ENCODE peak calls at places on chromosomes 11 and 22, in ten cellular contexts. O, Z, R, M, F, N, E, D, A and I are unnamed samples.

GRCh38 chr11:10407055-10407454 is 48.0 kb upstream of the AMPD3 start:
- DNase-seq in O (peak), Z (no peak), R (peak), M (peak), F (no peak), N (no peak), E (peak), D (peak), A (no peak), I (no peak)

GRCh38 chr22:43154887-43155536 is 3.7 kb downstream of the TSPO start:
- DNase-seq in O (no peak), Z (no peak), R (no peak), M (no peak), F (no peak), N (no peak), E (no peak), D (no peak), A (peak), I (no peak)

GRCh38 chr11:64729851-64730382 is 6.9 kb upstream of the NRXN2 start:
- DNase-seq in O (no peak), Z (peak), R (no peak), M (no peak), F (no peak), N (no peak), E (peak), D (no peak), A (peak), I (no peak)

GRCh38 chr11:2550606-2550970 is 105.8 kb downstream of the KCNQ1 start:
- DNase-seq in O (no peak), Z (no peak), R (no peak), M (no peak), F (no peak), N (no peak), E (no peak), D (no peak), A (peak), I (no peak)

GRCh38 chr11:57597461-57597892 is at the start of gene SERPING1:
- DNase-seq in O (peak), Z (peak), R (peak), M (peak), F (no peak), N (no peak), E (no peak), D (no peak), A (peak), I (no peak)

GRCh38 chr11:118996926-118997626 is 862 bp upstream of the CENATAC start:
- DNase-seq in O (peak), Z (peak), R (no peak), M (peak), F (peak), N (peak), E (peak), D (peak), A (no peak), I (peak)

GRCh38 chr11:121328213-121328966 is 35.8 kb downstream of the SC5D start:
- DNase-seq in O (no peak), Z (no peak), R (no peak), M (no peak), F (no peak), N (peak), E (no peak), D (no peak), A (no peak), I (no peak)

GRCh38 chr11:61688368-61689163 is 8.4 kb downstream of the DAGLA start:
- DNase-seq in O (peak), Z (no peak), R (peak), M (peak), F (no peak), N (no peak), E (no peak), D (peak), A (peak), I (no peak)

GRCh38 chr11:20638074-20638473 is 31.3 kb upstream of the NELL1 start:
- DNase-seq in O (no peak), Z (no peak), R (no peak), M (no peak), F (no peak), N (no peak), E (no peak), D (no peak), A (no peak), I (no peak)

GRCh38 chr11:65128182-65129145 is 5.9 kb downstream of the SYVN1 start:
- DNase-seq in O (no peak), Z (no peak), R (no peak), M (no peak), F (no peak), N (no peak), E (no peak), D (no peak), A (no peak), I (no peak)

GRCh38 chr11:83219095-83219494 is 25.6 kb downstream of the ANKRD42 start:
- DNase-seq in O (no peak), Z (peak), R (no peak), M (peak), F (no peak), N (peak), E (peak), D (no peak), A (no peak), I (no peak)

GRCh38 chr11:74018331-74019005 is 9.6 kb upstream of the UCP3 start:
- DNase-seq in O (peak), Z (no peak), R (peak), M (peak), F (no peak), N (no peak), E (no peak), D (no peak), A (peak), I (no peak)

GRCh38 chr11:133818302-133818701 is 27.0 kb downstream of the SPATA19 start:
- DNase-seq in O (no peak), Z (no peak), R (no peak), M (no peak), F (no peak), N (no peak), E (no peak), D (no peak), A (no peak), I (no peak)

GRCh38 chr22:22168190-22168940 is 76.2 kb upstream of the VPREB1 start:
- DNase-seq in O (peak), Z (peak), R (no peak), M (peak), F (peak), N (peak), E (peak), D (peak), A (no peak), I (peak)

GRCh38 chr11:76655466-76656086 is 15.0 kb downstream of the LRRC32 start:
- DNase-seq in O (no peak), Z (no peak), R (no peak), M (no peak), F (no peak), N (no peak), E (no peak), D (no peak), A (no peak), I (peak)

GRCh38 chr11:86161373-86162255 is 82.9 kb upstream of the EED start:
- DNase-seq in O (no peak), Z (no peak), R (no peak), M (no peak), F (no peak), N (no peak), E (no peak), D (no peak), A (no peak), I (no peak)

GRCh38 chr22:37784829-37785495 is 22.8 kb upstream of the GCAT start:
- DNase-seq in O (no peak), Z (no peak), R (no peak), M (no peak), F (no peak), N (no peak), E (no peak), D (peak), A (peak), I (peak)

GRCh38 chr22:37778370-37779009 is 29.2 kb upstream of the GCAT start:
- DNase-seq in O (no peak), Z (no peak), R (no peak), M (peak), F (no peak), N (no peak), E (no peak), D (no peak), A (no peak), I (no peak)

GRCh38 chr22:37781434-37782059 is 26.2 kb upstream of the GCAT start:
- DNase-seq in O (no peak), Z (peak), R (no peak), M (peak), F (no peak), N (peak), E (no peak), D (no peak), A (no peak), I (no peak)

GRCh38 chr22:37777122-37777687 is 30.5 kb upstream of the GCAT start:
- DNase-seq in O (peak), Z (peak), R (no peak), M (peak), F (peak), N (peak), E (no peak), D (peak), A (peak), I (peak)

GRCh38 chr22:37782340-37783168 is 25.2 kb upstream of the GCAT start:
- DNase-seq in O (no peak), Z (no peak), R (no peak), M (peak), F (no peak), N (no peak), E (no peak), D (no peak), A (no peak), I (no peak)
- H3K4me3 ChIP-seq in O (no peak), Z (no peak), R (no peak), M (no peak), F (no peak), N (no peak), E (no peak), D (no peak), A (no peak), I (no peak)

GRCh38 chr11:109522116-109522755 is 100.2 kb downstream of the C11orf87 start:
- DNase-seq in O (no peak), Z (no peak), R (no peak), M (no peak), F (no peak), N (no peak), E (no peak), D (no peak), A (no peak), I (no peak)
- TF ChIP-seq CTCF in O (no peak), Z (peak), R (no peak), M (peak), F (no peak), N (no peak), E (no peak), D (peak), A (no peak), I (no peak)

GRCh38 chr11:1435820-1436467 is 46.2 kb downstream of the BRSK2 start:
- DNase-seq in O (no peak), Z (peak), R (no peak), M (no peak), F (no peak), N (peak), E (peak), D (no peak), A (no peak), I (no peak)
- H3K4me3 ChIP-seq in O (no peak), Z (no peak), R (no peak), M (no peak), F (no peak), N (no peak), E (no peak), D (no peak), A (no peak), I (no peak)

GRCh38 chr11:47213985-47214564 is 699 bp upstream of the DDB2 start:
- DNase-seq in O (peak), Z (peak), R (peak), M (peak), F (peak), N (peak), E (peak), D (peak), A (peak), I (peak)

GRCh38 chr11:47212938-47213337 is 1.8 kb upstream of the DDB2 start:
- DNase-seq in O (no peak), Z (no peak), R (no peak), M (no peak), F (no peak), N (no peak), E (no peak), D (no peak), A (no peak), I (peak)

GRCh38 chr11:47215366-47215925 is 672 bp downstream of the DDB2 start:
- DNase-seq in O (no peak), Z (no peak), R (no peak), M (no peak), F (peak), N (peak), E (no peak), D (peak), A (no peak), I (no peak)

GRCh38 chr11:47220401-47220821 is 5.6 kb downstream of the DDB2 start:
- DNase-seq in O (peak), Z (no peak), R (no peak), M (peak), F (no peak), N (no peak), E (peak), D (no peak), A (no peak), I (no peak)

DNA sequence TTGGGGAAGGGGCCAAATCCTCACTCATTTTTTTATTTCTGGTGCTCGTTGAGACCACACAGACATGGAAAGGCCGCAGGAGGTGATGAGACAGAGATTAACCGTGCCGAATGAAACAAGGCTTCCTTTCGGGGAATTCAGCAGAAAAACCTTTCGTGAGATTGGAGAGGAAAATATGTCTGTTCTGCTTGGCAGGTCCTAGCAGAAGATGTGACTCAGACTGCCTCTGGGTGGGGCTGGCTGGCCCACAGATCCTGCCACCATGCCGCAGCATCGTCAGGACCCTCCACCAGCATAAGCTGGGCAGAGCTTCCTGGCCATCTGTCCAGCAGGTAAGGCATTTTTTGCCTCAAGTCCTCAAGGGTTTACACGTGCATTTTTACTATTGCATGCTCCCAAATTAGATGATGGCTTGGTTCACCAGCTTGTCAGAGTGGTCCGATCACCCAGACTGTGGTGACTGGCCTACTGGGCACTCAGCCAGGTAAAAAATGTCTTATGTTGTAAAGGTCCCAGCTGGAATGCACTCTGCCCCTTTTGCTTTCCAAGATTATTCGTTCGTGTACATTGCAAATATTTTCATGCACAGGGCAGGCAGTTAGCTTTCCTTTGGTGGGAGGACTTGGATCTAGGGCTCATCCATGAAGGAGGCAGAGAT is 1.5 kb downstream of the DDB2 start:
- DNase-seq in O (peak), Z (no peak), R (peak), M (peak), F (peak), N (peak), E (peak), D (peak), A (no peak), I (no peak)
- TF ChIP-seq CTCF in O (no peak), Z (peak), R (peak), M (no peak), F (peak), N (peak), E (peak), D (no peak), A (peak), I (no peak)

GRCh38 chr11:63491240-63491587 is 247 bp upstream of the PLAAT5 start:
- DNase-seq in O (no peak), Z (no peak), R (no peak), M (no peak), F (no peak), N (no peak), E (no peak), D (no peak), A (no peak), I (no peak)

GRCh38 chr11:63491614-63492372 is 826 bp upstream of the PLAAT5 start:
- DNase-seq in O (peak), Z (peak), R (no peak), M (no peak), F (no peak), N (no peak), E (no peak), D (no peak), A (no peak), I (peak)

GRCh38 chr11:63492441-63492840 is 1.5 kb upstream of the PLAAT5 start:
- DNase-seq in O (no peak), Z (no peak), R (no peak), M (no peak), F (no peak), N (no peak), E (no peak), D (no peak), A (no peak), I (no peak)

GRCh38 chr11:63489879-63490278 is 1.1 kb downstream of the PLAAT5 start:
- DNase-seq in O (peak), Z (peak), R (no peak), M (peak), F (no peak), N (no peak), E (no peak), D (no peak), A (no peak), I (no peak)

DNA sequence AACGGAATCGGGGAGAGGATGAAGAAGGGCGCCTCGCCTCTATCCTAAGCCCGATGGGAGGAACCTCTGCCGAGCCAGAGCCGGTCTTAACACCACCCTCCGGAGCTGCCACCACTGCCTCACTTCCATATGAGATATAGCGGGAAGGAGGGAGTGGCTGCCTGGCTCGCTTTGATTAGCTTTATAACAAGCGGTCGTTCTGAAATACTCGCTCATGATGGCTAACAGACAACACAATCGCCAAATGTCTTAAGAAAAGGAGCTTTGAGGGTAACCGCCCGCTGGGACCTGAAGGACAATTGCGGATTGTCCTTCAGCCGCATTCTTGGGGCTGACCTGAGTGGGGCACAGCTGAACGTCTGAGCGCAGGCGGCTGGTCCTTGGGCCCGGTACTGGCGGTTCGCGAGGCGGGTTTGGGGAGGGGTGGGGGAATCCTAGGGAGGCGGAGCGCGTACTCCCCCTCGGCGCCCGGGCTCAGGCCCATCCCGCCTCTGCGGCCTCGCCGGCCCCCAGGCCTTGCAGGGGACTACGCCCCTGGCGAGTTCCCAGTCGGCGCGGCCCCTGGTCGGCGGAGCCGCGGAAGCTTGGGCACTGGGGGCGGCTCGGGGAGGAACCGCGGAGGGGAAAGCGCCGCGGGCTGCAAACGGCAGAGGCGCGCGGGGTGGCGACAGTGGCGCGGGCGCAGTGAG is at the start of gene PLAAT5:
- DNase-seq in O (no peak), Z (peak), R (no peak), M (no peak), F (no peak), N (no peak), E (no peak), D (no peak), A (peak), I (peak)
- H3K4me3 ChIP-seq in O (peak), Z (peak), R (peak), M (peak), F (no peak), N (no peak), E (peak), D (peak), A (peak), I (peak)

GRCh38 chr22:20014526-20015186 is 2.0 kb downstream of the ARVCF start:
- DNase-seq in O (no peak), Z (no peak), R (no peak), M (no peak), F (no peak), N (no peak), E (no peak), D (no peak), A (no peak), I (no peak)

GRCh38 chr22:20015187-20015625 is 1.4 kb downstream of the ARVCF start:
- DNase-seq in O (no peak), Z (no peak), R (no peak), M (no peak), F (no peak), N (no peak), E (no peak), D (no peak), A (no peak), I (no peak)

GRCh38 chr22:20011993-20012740 is 4.5 kb downstream of the ARVCF start:
- DNase-seq in O (no peak), Z (no peak), R (no peak), M (no peak), F (no peak), N (no peak), E (no peak), D (no peak), A (no peak), I (no peak)

GRCh38 chr22:20012741-20013331 is 3.8 kb downstream of the ARVCF start:
- DNase-seq in O (no peak), Z (no peak), R (no peak), M (no peak), F (no peak), N (no peak), E (no peak), D (no peak), A (no peak), I (no peak)

GRCh38 chr22:20013382-20013871 is 3.2 kb downstream of the ARVCF start:
- DNase-seq in O (peak), Z (peak), R (no peak), M (peak), F (no peak), N (peak), E (peak), D (no peak), A (peak), I (peak)
- TF ChIP-seq CTCF in O (peak), Z (peak), R (peak), M (peak), F (peak), N (peak), E (peak), D (peak), A (peak), I (peak)

GRCh38 chr11:102313225-102313940 is 3.9 kb upstream of the BIRC3 start:
- DNase-seq in O (peak), Z (no peak), R (no peak), M (no peak), F (no peak), N (peak), E (no peak), D (no peak), A (no peak), I (no peak)
- H3K4me3 ChIP-seq in O (peak), Z (no peak), R (peak), M (peak), F (peak), N (peak), E (peak), D (peak), A (peak), I (no peak)